ENCODE peak calls at places on chromosome X, in nine cellular contexts. One of them, this sample, is unnamed.

GRCh38 chrX:10566726-10567097 is 53.7 kb downstream of the MID1 start:
- DNase-seq in right lobe of liver: no peak
- DNase-seq in T follicular helper cell: no peak
- DNase-seq in stimulated activated CD8-positive, alpha-beta memory T cell treated with anti-CD3 and anti-CD28 coated beads, Interleukin-4, amount 100 ng/mL, for 48 hours: no peak
- DNase-seq in hippocampal formation: no peak
- DNase-seq in RWPE1: no peak
- DNase-seq in cardiac muscle cell: no peak
- DNase-seq in cardiac fibroblast: no peak
- DNase-seq in NCI-H1105: no peak
- DNase-seq in this sample: no peak

GRCh38 chrX:40546870-40547269 is 33.9 kb upstream of the ATP6AP2 start:
- DNase-seq in right lobe of liver: no peak
- DNase-seq in T follicular helper cell: no peak
- DNase-seq in stimulated activated CD8-positive, alpha-beta memory T cell treated with anti-CD3 and anti-CD28 coated beads, Interleukin-4, amount 100 ng/mL, for 48 hours: no peak
- DNase-seq in hippocampal formation: no peak
- DNase-seq in RWPE1: no peak
- DNase-seq in cardiac muscle cell: no peak
- DNase-seq in cardiac fibroblast: no peak
- DNase-seq in NCI-H1105: no peak
- DNase-seq in this sample: no peak

GRCh38 chrX:8042304-8042703 is 115.1 kb upstream of the PNPLA4 start:
- DNase-seq in right lobe of liver: no peak
- DNase-seq in T follicular helper cell: no peak
- DNase-seq in stimulated activated CD8-positive, alpha-beta memory T cell treated with anti-CD3 and anti-CD28 coated beads, Interleukin-4, amount 100 ng/mL, for 48 hours: no peak
- DNase-seq in hippocampal formation: no peak
- DNase-seq in RWPE1: no peak
- DNase-seq in cardiac muscle cell: no peak
- DNase-seq in cardiac fibroblast: no peak
- DNase-seq in NCI-H1105: no peak
- DNase-seq in this sample: no peak

GRCh38 chrX:69070949-69071650 is 94.2 kb downstream of the PJA1 start:
- DNase-seq in right lobe of liver: no peak
- DNase-seq in T follicular helper cell: no peak
- DNase-seq in stimulated activated CD8-positive, alpha-beta memory T cell treated with anti-CD3 and anti-CD28 coated beads, Interleukin-4, amount 100 ng/mL, for 48 hours: no peak
- DNase-seq in hippocampal formation: no peak
- DNase-seq in RWPE1: no peak
- DNase-seq in cardiac muscle cell: peak; percentile 63
- DNase-seq in cardiac fibroblast: peak; percentile 20
- DNase-seq in NCI-H1105: no peak
- DNase-seq in this sample: peak; percentile 68

GRCh38 chrX:115047181-115047580 is 29.8 kb upstream of the IL13RA2 start:
- DNase-seq in right lobe of liver: no peak
- DNase-seq in T follicular helper cell: no peak
- DNase-seq in stimulated activated CD8-positive, alpha-beta memory T cell treated with anti-CD3 and anti-CD28 coated beads, Interleukin-4, amount 100 ng/mL, for 48 hours: no peak
- DNase-seq in hippocampal formation: no peak
- DNase-seq in RWPE1: no peak
- DNase-seq in cardiac muscle cell: no peak
- DNase-seq in cardiac fibroblast: no peak
- DNase-seq in NCI-H1105: no peak
- DNase-seq in this sample: no peak

GRCh38 chrX:13816899-13817298 is at the start of gene GPM6B:
- DNase-seq in right lobe of liver: no peak
- DNase-seq in T follicular helper cell: no peak
- DNase-seq in stimulated activated CD8-positive, alpha-beta memory T cell treated with anti-CD3 and anti-CD28 coated beads, Interleukin-4, amount 100 ng/mL, for 48 hours: no peak
- DNase-seq in hippocampal formation: peak; percentile 43
- DNase-seq in RWPE1: no peak
- DNase-seq in cardiac muscle cell: no peak
- DNase-seq in cardiac fibroblast: no peak
- DNase-seq in NCI-H1105: no peak
- DNase-seq in this sample: no peak

GRCh38 chrX:1902901-1903379 is 288.1 kb downstream of the ASMT start:
- DNase-seq in right lobe of liver: no peak
- DNase-seq in T follicular helper cell: no peak
- DNase-seq in stimulated activated CD8-positive, alpha-beta memory T cell treated with anti-CD3 and anti-CD28 coated beads, Interleukin-4, amount 100 ng/mL, for 48 hours: no peak
- DNase-seq in hippocampal formation: no peak
- DNase-seq in RWPE1: no peak
- DNase-seq in cardiac muscle cell: no peak
- DNase-seq in cardiac fibroblast: no peak
- DNase-seq in NCI-H1105: no peak
- DNase-seq in this sample: no peak

GRCh38 chrX:15882704-15883539 is 28.3 kb upstream of the AP1S2 start:
- DNase-seq in right lobe of liver: no peak
- DNase-seq in T follicular helper cell: no peak
- DNase-seq in stimulated activated CD8-positive, alpha-beta memory T cell treated with anti-CD3 and anti-CD28 coated beads, Interleukin-4, amount 100 ng/mL, for 48 hours: no peak
- DNase-seq in hippocampal formation: no peak
- DNase-seq in RWPE1: no peak
- DNase-seq in cardiac muscle cell: peak; percentile 59
- DNase-seq in cardiac fibroblast: peak; percentile 26
- DNase-seq in NCI-H1105: no peak
- DNase-seq in this sample: no peak

GRCh38 chrX:96147645-96148044 is 537.0 kb upstream of the DIAPH2 start:
- DNase-seq in right lobe of liver: no peak
- DNase-seq in T follicular helper cell: no peak
- DNase-seq in stimulated activated CD8-positive, alpha-beta memory T cell treated with anti-CD3 and anti-CD28 coated beads, Interleukin-4, amount 100 ng/mL, for 48 hours: no peak
- DNase-seq in hippocampal formation: no peak
- DNase-seq in RWPE1: no peak
- DNase-seq in cardiac muscle cell: no peak
- DNase-seq in cardiac fibroblast: peak; percentile 1
- DNase-seq in NCI-H1105: no peak
- DNase-seq in this sample: no peak

GRCh38 chrX:368811-369562 is 17.7 kb downstream of the PPP2R3B start:
- DNase-seq in right lobe of liver: no peak
- DNase-seq in T follicular helper cell: no peak
- DNase-seq in stimulated activated CD8-positive, alpha-beta memory T cell treated with anti-CD3 and anti-CD28 coated beads, Interleukin-4, amount 100 ng/mL, for 48 hours: no peak
- DNase-seq in hippocampal formation: no peak
- DNase-seq in RWPE1: no peak
- DNase-seq in cardiac muscle cell: peak; percentile 85
- DNase-seq in cardiac fibroblast: peak; percentile 24
- DNase-seq in NCI-H1105: no peak
- DNase-seq in this sample: peak; percentile 53

GRCh38 chrX:13717697-13718483 is 16.5 kb downstream of the TRAPPC2 start:
- DNase-seq in right lobe of liver: no peak
- DNase-seq in T follicular helper cell: no peak
- DNase-seq in stimulated activated CD8-positive, alpha-beta memory T cell treated with anti-CD3 and anti-CD28 coated beads, Interleukin-4, amount 100 ng/mL, for 48 hours: no peak
- DNase-seq in hippocampal formation: no peak
- DNase-seq in RWPE1: no peak
- DNase-seq in cardiac muscle cell: no peak
- DNase-seq in cardiac fibroblast: peak; percentile 54
- DNase-seq in NCI-H1105: no peak
- DNase-seq in this sample: no peak